ENCODE peak calls at places on chromosomes 13 and 19, in nine cellular contexts. One of them, this sample, is unnamed.
A peak's percentile ranks its signal among the peaks of the same experiment; 100 is the strongest.

GRCh38 chr13:112807653-112808376 is 118.0 kb downstream of the ATP11A start:
- DNase-seq in stomach: no peak
- DNase-seq in uterus: no peak
- DNase-seq in NB4: no peak
- DNase-seq in tibial nerve: no peak
- DNase-seq in Peyer's patch: no peak
- DNase-seq in vagina: no peak
- DNase-seq in transverse colon: no peak
- DNase-seq in suprapubic skin: no peak
- DNase-seq in this sample: peak; percentile 65

GRCh38 chr13:30832845-30833332 is 73.2 kb upstream of the MEDAG start:
- DNase-seq in stomach: peak; percentile 88
- DNase-seq in uterus: peak; percentile 50
- DNase-seq in NB4: peak; percentile 44
- DNase-seq in tibial nerve: no peak
- DNase-seq in Peyer's patch: peak; percentile 93
- DNase-seq in vagina: no peak
- DNase-seq in transverse colon: peak; percentile 94
- DNase-seq in suprapubic skin: no peak
- DNase-seq in this sample: peak; percentile 92

GRCh38 chr13:66927562-66927961 is 302.6 kb downstream of the PCDH9 start:
- DNase-seq in stomach: no peak
- DNase-seq in uterus: no peak
- DNase-seq in NB4: no peak
- DNase-seq in tibial nerve: no peak
- DNase-seq in Peyer's patch: no peak
- DNase-seq in vagina: no peak
- DNase-seq in transverse colon: no peak
- DNase-seq in suprapubic skin: no peak
- DNase-seq in this sample: no peak

GRCh38 chr19:15159251-15159650 is 41.5 kb downstream of the NOTCH3 start:
- DNase-seq in stomach: no peak
- DNase-seq in uterus: no peak
- DNase-seq in NB4: peak; percentile 64
- DNase-seq in tibial nerve: no peak
- DNase-seq in Peyer's patch: no peak
- DNase-seq in vagina: no peak
- DNase-seq in transverse colon: no peak
- DNase-seq in suprapubic skin: no peak
- DNase-seq in this sample: no peak

GRCh38 chr13:46593403-46593802 is 40.4 kb downstream of the LRCH1 start:
- DNase-seq in stomach: no peak
- DNase-seq in uterus: no peak
- DNase-seq in NB4: no peak
- DNase-seq in tibial nerve: no peak
- DNase-seq in Peyer's patch: no peak
- DNase-seq in vagina: no peak
- DNase-seq in transverse colon: no peak
- DNase-seq in suprapubic skin: no peak
- DNase-seq in this sample: no peak

GRCh38 chr13:110471156-110471832 is 90.2 kb downstream of the RAB20 start:
- DNase-seq in stomach: no peak
- DNase-seq in uterus: no peak
- DNase-seq in NB4: peak; percentile 46
- DNase-seq in tibial nerve: peak; percentile 30
- DNase-seq in Peyer's patch: no peak
- DNase-seq in vagina: no peak
- DNase-seq in transverse colon: peak; percentile 41
- DNase-seq in suprapubic skin: no peak
- DNase-seq in this sample: no peak

GRCh38 chr19:17555929-17556813 is 722 bp downstream of the COLGALT1 start:
- DNase-seq in stomach: peak; percentile 69
- DNase-seq in uterus: peak; percentile 36
- DNase-seq in NB4: peak; percentile 90
- DNase-seq in tibial nerve: peak; percentile 43
- DNase-seq in Peyer's patch: peak; percentile 78
- DNase-seq in vagina: no peak
- DNase-seq in transverse colon: peak; percentile 81
- DNase-seq in suprapubic skin: no peak
- DNase-seq in this sample: peak; percentile 94

GRCh38 chr19:1446713-1447564 is 3.0 kb upstream of the APC2 start:
- DNase-seq in stomach: no peak
- DNase-seq in uterus: no peak
- DNase-seq in NB4: peak; percentile 55
- DNase-seq in tibial nerve: no peak
- DNase-seq in Peyer's patch: no peak
- DNase-seq in vagina: no peak
- DNase-seq in transverse colon: no peak
- DNase-seq in suprapubic skin: no peak
- DNase-seq in this sample: no peak

GRCh38 chr19:590396-590745 is 690 bp downstream of the HCN2 start:
- DNase-seq in stomach: no peak
- DNase-seq in uterus: no peak
- DNase-seq in NB4: no peak
- DNase-seq in tibial nerve: no peak
- DNase-seq in Peyer's patch: no peak
- DNase-seq in vagina: no peak
- DNase-seq in transverse colon: no peak
- DNase-seq in suprapubic skin: no peak
- DNase-seq in this sample: no peak

GRCh38 chr19:44741258-44741731 is 7.2 kb upstream of the BCL3 start:
- DNase-seq in stomach: no peak
- DNase-seq in uterus: no peak
- DNase-seq in NB4: no peak
- DNase-seq in tibial nerve: no peak
- DNase-seq in Peyer's patch: peak; percentile 51
- DNase-seq in vagina: no peak
- DNase-seq in transverse colon: peak; percentile 28
- DNase-seq in suprapubic skin: no peak
- DNase-seq in this sample: peak; percentile 59

GRCh38 chr13:48506092-48506701 is 26.7 kb downstream of the RCBTB2 start:
- DNase-seq in stomach: no peak
- DNase-seq in uterus: no peak
- DNase-seq in NB4: no peak
- DNase-seq in tibial nerve: no peak
- DNase-seq in Peyer's patch: no peak
- DNase-seq in vagina: no peak
- DNase-seq in transverse colon: no peak
- DNase-seq in suprapubic skin: no peak
- DNase-seq in this sample: no peak

GRCh38 chr13:112066624-112067004 is 335 bp upstream of the SOX1 start:
- DNase-seq in stomach: no peak
- DNase-seq in uterus: no peak
- DNase-seq in NB4: no peak
- DNase-seq in tibial nerve: no peak
- DNase-seq in Peyer's patch: peak; percentile 56
- DNase-seq in vagina: no peak
- DNase-seq in transverse colon: peak; percentile 45
- DNase-seq in suprapubic skin: no peak
- DNase-seq in this sample: peak; percentile 35

GRCh38 chr19:6161271-6161850 is 25.9 kb downstream of the ACSBG2 start:
- DNase-seq in stomach: no peak
- DNase-seq in uterus: peak; percentile 58
- DNase-seq in NB4: peak; percentile 66
- DNase-seq in tibial nerve: no peak
- DNase-seq in Peyer's patch: no peak
- DNase-seq in vagina: no peak
- DNase-seq in transverse colon: peak; percentile 13
- DNase-seq in suprapubic skin: no peak
- DNase-seq in this sample: peak; percentile 15

GRCh38 chr13:50969691-50970090 is 60.1 kb downstream of the RNASEH2B start:
- DNase-seq in stomach: no peak
- DNase-seq in uterus: no peak
- DNase-seq in NB4: no peak
- DNase-seq in tibial nerve: no peak
- DNase-seq in Peyer's patch: no peak
- DNase-seq in vagina: no peak
- DNase-seq in transverse colon: peak; percentile 26
- DNase-seq in suprapubic skin: no peak
- DNase-seq in this sample: no peak
- TF ChIP-seq CTCF in stomach: no peak
- TF ChIP-seq CTCF in uterus: no peak
- TF ChIP-seq CTCF in NB4: no peak
- TF ChIP-seq CTCF in tibial nerve: no peak
- TF ChIP-seq CTCF in Peyer's patch: no peak
- TF ChIP-seq CTCF in vagina: no peak
- TF ChIP-seq CTCF in transverse colon: no peak
- TF ChIP-seq CTCF in suprapubic skin: no peak
- TF ChIP-seq CTCF in this sample: no peak

DNA sequence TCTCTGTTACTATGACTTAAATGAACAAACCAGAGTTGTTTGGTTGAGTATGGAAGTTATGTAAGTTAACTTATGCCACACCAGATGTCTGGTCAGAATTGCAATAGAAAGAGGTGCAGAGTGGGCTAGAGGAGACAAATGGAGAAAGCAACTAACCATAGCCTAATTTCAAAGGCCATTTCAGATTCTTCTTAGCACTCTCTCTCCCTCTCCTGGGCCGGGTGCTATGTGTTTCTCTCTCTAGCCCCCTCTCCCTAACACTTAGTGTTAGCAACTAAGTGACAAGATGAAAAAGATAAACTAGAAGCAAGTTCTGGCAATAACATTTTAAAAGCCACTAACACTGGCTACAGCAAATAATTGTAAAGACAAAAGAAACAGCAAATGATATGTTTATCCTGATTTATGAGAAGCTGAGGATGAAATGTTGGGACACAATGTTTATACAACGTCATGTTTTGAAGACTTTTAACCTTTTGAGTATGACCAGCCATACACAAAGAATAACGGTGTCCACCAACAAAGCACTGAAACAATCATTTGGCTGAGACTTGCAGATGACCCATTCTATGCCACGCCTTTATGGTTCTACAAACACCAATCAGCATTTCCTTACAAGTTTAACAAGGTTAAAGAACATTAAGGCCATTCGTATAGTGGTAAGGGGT is 18.6 kb downstream of the SERPINE3 start:
- DNase-seq in stomach: no peak
- DNase-seq in uterus: no peak
- DNase-seq in NB4: no peak
- DNase-seq in tibial nerve: no peak
- DNase-seq in Peyer's patch: no peak
- DNase-seq in vagina: no peak
- DNase-seq in transverse colon: no peak
- DNase-seq in suprapubic skin: no peak
- DNase-seq in this sample: no peak
- H3K4me3 ChIP-seq in stomach: no peak overlapping the region
- H3K4me3 ChIP-seq in uterus: no peak overlapping the region
- H3K4me3 ChIP-seq in NB4: no peak overlapping the region
- H3K4me3 ChIP-seq in tibial nerve: no peak overlapping the region
- H3K4me3 ChIP-seq in Peyer's patch: no peak overlapping the region
- H3K4me3 ChIP-seq in vagina: no peak overlapping the region
- H3K4me3 ChIP-seq in transverse colon: no peak overlapping the region
- H3K4me3 ChIP-seq in suprapubic skin: no peak overlapping the region
- H3K4me3 ChIP-seq in this sample: no peak overlapping the region

DNA sequence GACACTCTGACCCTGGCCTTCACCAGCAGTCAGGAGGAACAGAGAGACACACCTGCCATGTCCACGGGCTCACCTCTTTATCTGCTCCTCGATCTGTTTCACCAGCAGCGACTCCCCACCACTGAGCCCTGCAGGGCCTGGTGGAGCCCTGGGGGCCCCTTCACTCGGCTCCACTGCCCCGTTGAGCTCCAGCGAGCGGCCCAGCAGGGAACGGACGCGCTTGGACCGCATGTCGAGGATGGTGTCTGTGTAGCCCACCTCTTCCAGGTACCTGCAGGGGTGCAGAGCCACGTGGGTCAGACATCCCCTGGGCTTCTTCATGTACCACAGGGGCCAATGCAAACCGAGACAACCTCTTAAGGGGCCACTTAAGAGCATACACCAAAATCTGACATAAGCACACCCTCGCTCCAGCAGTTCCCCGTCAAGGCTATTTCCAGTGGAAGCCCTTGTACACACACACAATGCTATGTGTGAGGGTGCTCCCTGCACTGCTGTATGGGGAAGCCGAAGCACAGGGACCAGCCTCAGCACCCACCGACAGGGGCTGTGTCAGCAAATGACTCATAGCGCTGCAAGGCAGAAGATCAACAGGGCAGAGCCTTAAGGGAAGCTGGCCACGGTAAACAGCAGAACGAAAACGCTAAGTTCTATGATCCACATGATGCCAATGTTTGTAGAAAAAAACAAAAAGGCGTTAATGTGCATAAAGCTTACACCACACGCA is 12.7 kb upstream of the FKRP start:
- DNase-seq in stomach: no peak
- DNase-seq in uterus: no peak
- DNase-seq in NB4: peak; percentile 100
- DNase-seq in tibial nerve: no peak
- DNase-seq in Peyer's patch: peak; percentile 37
- DNase-seq in vagina: no peak
- DNase-seq in transverse colon: no peak
- DNase-seq in suprapubic skin: no peak
- DNase-seq in this sample: no peak
- TF ChIP-seq POLR2A in stomach: no peak
- TF ChIP-seq POLR2A in uterus: no peak
- TF ChIP-seq POLR2A in NB4: no peak
- TF ChIP-seq POLR2A in tibial nerve: no peak
- TF ChIP-seq POLR2A in Peyer's patch: no peak
- TF ChIP-seq POLR2A in vagina: no peak
- TF ChIP-seq POLR2A in transverse colon: no peak
- TF ChIP-seq POLR2A in suprapubic skin: no peak
- TF ChIP-seq POLR2A in this sample: no peak

GRCh38 chr19:31140717-31141116 is 208.5 kb downstream of the TSHZ3 start:
- DNase-seq in stomach: no peak
- DNase-seq in uterus: no peak
- DNase-seq in NB4: no peak
- DNase-seq in tibial nerve: no peak
- DNase-seq in Peyer's patch: no peak
- DNase-seq in vagina: no peak
- DNase-seq in transverse colon: no peak
- DNase-seq in suprapubic skin: no peak
- DNase-seq in this sample: peak; percentile 60
- TF ChIP-seq CTCF in stomach: no peak
- TF ChIP-seq CTCF in uterus: no peak
- TF ChIP-seq CTCF in NB4: no peak
- TF ChIP-seq CTCF in tibial nerve: no peak
- TF ChIP-seq CTCF in Peyer's patch: no peak
- TF ChIP-seq CTCF in vagina: no peak
- TF ChIP-seq CTCF in transverse colon: no peak
- TF ChIP-seq CTCF in suprapubic skin: no peak
- TF ChIP-seq CTCF in this sample: no peak

This sample was measured in lower leg skin.